ENCODE peak calls at places on chromosomes 7 and 10, in nine cellular contexts. W is GM12865, J is thoracic aorta, M is lower leg skin, R is GM23248, G is cardiac fibroblast, T is right cardiac atrium, E is psoas muscle, U is gastrocnemius medialis. P is an unnamed sample.

GRCh38 chr10:46289209-46289810 is 2.5 kb downstream of the ANTXRL start:
- DNase-seq in W (no peak), J (no peak), M (peak; percentile 67), R (no peak), G (no peak), T (no peak), E (no peak), U (no peak), P (no peak)

GRCh38 chr7:111364413-111364812 is 197.9 kb downstream of the IMMP2L start:
- DNase-seq in W (no peak), J (no peak), M (peak; percentile 81), R (peak; percentile 53), G (peak; percentile 5), T (no peak), E (no peak), U (no peak), P (no peak)

GRCh38 chr10:125638555-125638954 is 44.4 kb downstream of the TEX36 start:
- DNase-seq in W (no peak), J (no peak), M (no peak), R (no peak), G (no peak), T (no peak), E (no peak), U (no peak), P (no peak)

GRCh38 chr10:33215635-33216034 is 118.8 kb downstream of the NRP1 start:
- DNase-seq in W (no peak), J (no peak), M (no peak), R (peak; percentile 38), G (peak; percentile 91), T (peak; percentile 62), E (no peak), U (no peak), P (no peak)

GRCh38 chr7:69800495-69800894 is 202.2 kb downstream of the AUTS2 start:
- DNase-seq in W (no peak), J (no peak), M (no peak), R (peak; percentile 12), G (peak; percentile 48), T (no peak), E (no peak), U (no peak), P (no peak)

GRCh38 chr10:127922206-127922605 is 15.3 kb downstream of the PTPRE start:
- DNase-seq in W (no peak), J (no peak), M (peak; percentile 80), R (no peak), G (no peak), T (no peak), E (no peak), U (no peak), P (no peak)

GRCh38 chr7:133937786-133938185 is 189.4 kb upstream of the LRGUK start:
- DNase-seq in W (no peak), J (no peak), M (no peak), R (no peak), G (no peak), T (no peak), E (no peak), U (no peak), P (no peak)

GRCh38 chr7:137007001-137007725 is 138.7 kb downstream of the CHRM2 start:
- DNase-seq in W (no peak), J (no peak), M (no peak), R (peak; percentile 40), G (no peak), T (no peak), E (no peak), U (no peak), P (no peak)

GRCh38 chr10:65142641-65143435 is 1621.6 kb downstream of the REEP3 start:
- DNase-seq in W (no peak), J (no peak), M (no peak), R (no peak), G (no peak), T (no peak), E (no peak), U (no peak), P (no peak)

GRCh38 chr10:108791794-108792474 is 1131.4 kb downstream of the XPNPEP1 start:
- DNase-seq in W (no peak), J (no peak), M (no peak), R (peak; percentile 71), G (no peak), T (no peak), E (no peak), U (no peak), P (no peak)

GRCh38 chr7:149286811-149287400 is 24.9 kb downstream of the ZNF783 start:
- DNase-seq in W (no peak), J (no peak), M (peak; percentile 65), R (peak; percentile 39), G (no peak), T (no peak), E (no peak), U (no peak), P (no peak)

GRCh38 chr10:86649471-86650150 is 4.7 kb upstream of the OPN4 start:
- DNase-seq in W (peak; percentile 0), J (peak; percentile 1), M (peak; percentile 72), R (no peak), G (no peak), T (no peak), E (no peak), U (peak; percentile 16), P (peak; percentile 52)

GRCh38 chr10:14040787-14041631 is 289.7 kb downstream of the FRMD4A start:
- DNase-seq in W (peak; percentile 30), J (no peak), M (no peak), R (peak; percentile 69), G (peak; percentile 32), T (no peak), E (no peak), U (no peak), P (no peak)

GRCh38 chr7:102890292-102890970 is 22.4 kb upstream of the LRRC17 start:
- DNase-seq in W (no peak), J (no peak), M (no peak), R (peak; percentile 74), G (peak; percentile 68), T (no peak), E (no peak), U (no peak), P (no peak)

GRCh38 chr10:117686606-117687005 is 144.1 kb downstream of the EMX2 start:
- DNase-seq in W (no peak), J (no peak), M (no peak), R (no peak), G (no peak), T (no peak), E (no peak), U (no peak), P (no peak)

GRCh38 chr10:117688358-117688757 is 145.8 kb downstream of the EMX2 start:
- DNase-seq in W (no peak), J (no peak), M (no peak), R (no peak), G (no peak), T (no peak), E (no peak), U (no peak), P (no peak)

GRCh38 chr10:117684211-117684610 is 141.7 kb downstream of the EMX2 start:
- DNase-seq in W (no peak), J (no peak), M (no peak), R (no peak), G (no peak), T (no peak), E (no peak), U (no peak), P (no peak)

GRCh38 chr10:117685431-117685830 is 142.9 kb downstream of the EMX2 start:
- DNase-seq in W (no peak), J (no peak), M (no peak), R (no peak), G (no peak), T (no peak), E (no peak), U (no peak), P (no peak)

DNA sequence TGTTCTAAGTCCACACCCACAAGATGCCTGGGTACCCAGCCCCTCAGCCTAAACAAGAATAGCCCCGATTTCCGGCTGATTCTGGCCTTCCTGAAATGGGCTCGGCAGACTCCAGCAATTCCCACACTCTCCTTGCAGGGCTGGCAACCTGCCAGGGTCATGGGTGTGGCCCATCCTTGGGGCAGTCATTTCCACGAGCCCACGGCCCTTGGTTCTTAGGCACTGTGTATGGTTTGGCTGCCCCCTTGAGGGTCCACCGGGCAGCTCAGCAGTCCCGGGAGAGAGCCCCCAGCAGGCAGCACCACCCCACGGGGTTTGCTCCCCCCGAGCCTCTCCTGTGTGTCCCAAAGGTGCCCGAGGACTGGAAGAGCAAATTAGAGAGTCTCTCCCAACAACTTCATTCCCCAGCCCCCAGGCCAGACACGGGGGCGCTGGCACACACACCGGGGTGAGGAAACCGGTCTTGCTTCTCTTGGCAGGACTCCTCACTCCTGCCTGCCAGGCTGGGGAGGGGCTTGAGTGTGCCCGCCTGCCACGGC is 142.2 kb downstream of the EMX2 start:
- DNase-seq in W (peak; percentile 16), J (no peak), M (peak; percentile 91), R (peak; percentile 83), G (peak; percentile 2), T (peak; percentile 83), E (peak; percentile 48), U (peak; percentile 35), P (no peak)
- H3K4me3 ChIP-seq in W (no peak overlapping the region), J (no peak overlapping the region), M (no peak overlapping the region), R (peak overlapping the region; percentile 2), G (no peak overlapping the region), T (no peak overlapping the region), E (no peak overlapping the region), U (no peak overlapping the region), P (no peak overlapping the region)

GRCh38 chr7:93877742-93878141 is 12.8 kb downstream of the TFPI2 start:
- DNase-seq in W (no peak), J (no peak), M (no peak), R (no peak), G (no peak), T (no peak), E (no peak), U (no peak), P (no peak)
- H3K4me3 ChIP-seq in W (no peak overlapping the region), J (no peak overlapping the region), M (no peak overlapping the region), R (no peak overlapping the region), G (no peak overlapping the region), T (no peak overlapping the region), E (no peak overlapping the region), U (no peak overlapping the region), P (no peak overlapping the region)

GRCh38 chr10:62048919-62049636 is 147.6 kb downstream of the ARID5B start:
- DNase-seq in W (peak; percentile 66), J (peak; percentile 91), M (peak; percentile 97), R (peak; percentile 100), G (peak; percentile 98), T (peak; percentile 85), E (peak; percentile 89), U (peak; percentile 99), P (peak; percentile 96)
- H3K4me3 ChIP-seq in W (peak overlapping the region; percentile 71), J (peak overlapping the region; percentile 83), M (peak overlapping the region; percentile 41), R (peak overlapping the region; percentile 94), G (peak overlapping the region; percentile 67), T (peak overlapping the region; percentile 93), E (peak overlapping the region; percentile 83), U (peak overlapping the region; percentile 77), P (peak overlapping the region; percentile 78)

DNA sequence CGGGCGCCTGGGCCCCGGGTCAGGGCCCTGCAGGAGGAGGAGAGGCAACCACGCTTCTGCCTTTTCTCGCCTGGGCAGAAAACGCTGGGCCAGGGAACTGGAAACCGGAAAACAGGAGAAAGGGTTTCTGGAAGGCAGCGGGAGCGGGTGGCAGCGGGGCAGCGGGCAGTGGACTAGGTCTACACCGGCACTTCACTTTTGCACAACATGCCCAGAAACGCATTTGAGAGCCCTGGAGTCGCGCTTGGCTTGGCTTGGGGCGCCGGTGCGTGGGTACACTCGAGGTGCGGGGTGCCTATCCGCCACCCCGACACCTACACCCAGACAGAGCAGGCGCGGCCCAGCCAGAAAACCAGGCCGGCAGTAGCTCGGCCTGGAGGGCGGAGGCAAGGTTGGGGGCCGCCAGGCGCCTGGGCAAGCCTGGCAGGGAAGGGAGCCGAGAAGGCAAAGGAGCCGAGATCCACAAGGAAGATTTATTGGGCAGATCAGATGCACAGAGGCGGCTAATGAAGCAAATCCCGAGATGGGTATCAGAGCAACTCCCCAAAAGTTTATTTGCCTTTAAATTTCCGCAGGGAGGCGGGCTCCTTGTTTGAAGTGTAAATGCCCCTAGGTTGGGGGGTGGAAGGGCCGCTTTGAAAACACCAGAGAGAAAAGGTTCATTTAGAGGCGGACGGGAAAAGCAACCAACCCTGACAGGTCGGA is 3.2 kb upstream of the PAX2 start:
- DNase-seq in W (no peak), J (no peak), M (no peak), R (no peak), G (no peak), T (no peak), E (no peak), U (no peak), P (no peak)
- H3K4me3 ChIP-seq in W (no peak overlapping the region), J (peak overlapping the region; percentile 11), M (no peak overlapping the region), R (no peak overlapping the region), G (no peak overlapping the region), T (no peak overlapping the region), E (no peak overlapping the region), U (no peak overlapping the region), P (no peak overlapping the region)

P was measured in ascending aorta.